ENCODE peak calls at places on chromosomes 13 and 19, in four cellular contexts. C is gastrocnemius medialis; J is heart left ventricle; X is effector memory CD4-positive, alpha-beta T cell. Q is an unnamed sample. For H3K36me3 and H3K9me3, the result is how much of the 10 kb centered on the place peaks cover.

GRCh38 chr13:33509642-33510229 is 224.2 kb upstream of the STARD13 start:
- DNase-seq in C (peak), J (peak), X (no peak), Q (no peak)

GRCh38 chr19:38834590-38834989 is 3.0 kb upstream of the ECH1 start:
- DNase-seq in C (no peak), J (no peak), X (no peak), Q (no peak)

GRCh38 chr13:107339209-107339608 is 771.3 kb upstream of the ARGLU1 start:
- DNase-seq in C (no peak), J (no peak), X (no peak), Q (no peak)

GRCh38 chr13:42312817-42313431 is 41.0 kb downstream of the AKAP11 start:
- DNase-seq in C (no peak), J (no peak), X (no peak), Q (no peak)

GRCh38 chr19:20051841-20052768 is 12.8 kb upstream of the ZNF682 start:
- DNase-seq in C (peak), J (peak), X (peak), Q (peak)

GRCh38 chr13:77583551-77583950 is 48.0 kb downstream of the SCEL start:
- DNase-seq in C (no peak), J (no peak), X (no peak), Q (no peak)

GRCh38 chr19:28960986-28961705 is 251.8 kb downstream of the UQCRFS1 start:
- DNase-seq in C (no peak), J (no peak), X (no peak), Q (no peak)

GRCh38 chr19:45294291-45295029 is 28.2 kb downstream of the CKM start:
- DNase-seq in C (no peak), J (peak), X (no peak), Q (no peak)

GRCh38 chr19:51108805-51109146 is 567 bp upstream of the CTU1 start:
- DNase-seq in C (no peak), J (no peak), X (no peak), Q (no peak)

GRCh38 chr19:33639034-33639681 is 17.4 kb downstream of the CHST8 start:
- DNase-seq in C (no peak), J (no peak), X (no peak), Q (no peak)

GRCh38 chr19:7595466-7596133 is at the start of gene CAMSAP3:
- DNase-seq in C (no peak), J (no peak), X (no peak), Q (peak)

GRCh38 chr13:105611424-105611823 is 924.0 kb downstream of the EFNB2 start:
- DNase-seq in C (no peak), J (no peak), X (no peak), Q (no peak)

GRCh38 chr19:15836345-15836594 is 20.8 kb upstream of the OR10H1 start:
- DNase-seq in C (no peak), J (no peak), X (no peak), Q (peak)

GRCh38 chr13:42048625-42049453 is at the start of gene DGKH:
- DNase-seq in C (peak), J (peak), X (peak), Q (peak)

GRCh38 chr13:110946171-110946570 is 31.3 kb upstream of the ANKRD10 start:
- DNase-seq in C (no peak), J (no peak), X (no peak), Q (no peak)

GRCh38 chr13:57629821-57630235 is 1.7 kb upstream of the PCDH17 start:
- DNase-seq in C (no peak), J (peak), X (peak), Q (peak)

GRCh38 chr19:18100710-18101109 is 3.1 kb downstream of the MAST3 start:
- DNase-seq in C (no peak), J (no peak), X (no peak), Q (no peak)

GRCh38 chr13:79901336-79901735 is 420.4 kb downstream of the NDFIP2 start:
- DNase-seq in C (no peak), J (no peak), X (no peak), Q (no peak)

GRCh38 chr19:49869009-49869483 is 1.7 kb upstream of the PNKP start:
- DNase-seq in C (no peak), J (no peak), X (no peak), Q (no peak)

GRCh38 chr13:33207616-33207964 is 78.0 kb downstream of the STARD13 start:
- DNase-seq in C (no peak), J (no peak), X (no peak), Q (no peak)

GRCh38 chr13:26425439-26426358 is 131.8 kb upstream of the WASF3 start:
- DNase-seq in C (no peak), J (no peak), X (no peak), Q (no peak)

GRCh38 chr13:49897713-49898112 is 38.4 kb downstream of the SPRYD7 start:
- DNase-seq in C (no peak), J (no peak), X (no peak), Q (no peak)

GRCh38 chr19:57757941-57758340 is 11.3 kb downstream of the ZNF776 start:
- DNase-seq in C (no peak), J (no peak), X (no peak), Q (no peak)
- H3K36me3 ChIP-seq in C (under half), J (half or more), X (under half), Q (under half)

GRCh38 chr19:3265432-3265831 is 41.0 kb downstream of the CELF5 start:
- DNase-seq in C (no peak), J (no peak), X (no peak), Q (no peak)
- H3K9me3 ChIP-seq in C (under half), J (under half), X (under half), Q (under half)

GRCh38 chr13:99981115-99982020 is at the start of gene ZIC2:
- DNase-seq in C (no peak), J (no peak), X (no peak), Q (no peak)

GRCh38 chr13:99980201-99981114 is 1.1 kb upstream of the ZIC2 start:
- DNase-seq in C (peak), J (peak), X (no peak), Q (peak)

GRCh38 chr13:99982741-99983400 is 1.3 kb downstream of the ZIC2 start:
- DNase-seq in C (no peak), J (no peak), X (no peak), Q (no peak)

GRCh38 chr13:99983401-99984133 is 2.0 kb downstream of the ZIC2 start:
- DNase-seq in C (no peak), J (no peak), X (no peak), Q (no peak)

GRCh38 chr13:99982021-99982740 is 597 bp downstream of the ZIC2 start:
- DNase-seq in C (no peak), J (no peak), X (no peak), Q (no peak)
- H3K4me3 ChIP-seq in C (peak), J (peak), X (peak), Q (no peak)

GRCh38 chr19:11034449-11035213 is 54.6 kb upstream of the LDLR start:
- DNase-seq in C (no peak), J (no peak), X (no peak), Q (no peak)
- H3K36me3 ChIP-seq in C (under half), J (half or more), X (half or more), Q (half or more)

DNA sequence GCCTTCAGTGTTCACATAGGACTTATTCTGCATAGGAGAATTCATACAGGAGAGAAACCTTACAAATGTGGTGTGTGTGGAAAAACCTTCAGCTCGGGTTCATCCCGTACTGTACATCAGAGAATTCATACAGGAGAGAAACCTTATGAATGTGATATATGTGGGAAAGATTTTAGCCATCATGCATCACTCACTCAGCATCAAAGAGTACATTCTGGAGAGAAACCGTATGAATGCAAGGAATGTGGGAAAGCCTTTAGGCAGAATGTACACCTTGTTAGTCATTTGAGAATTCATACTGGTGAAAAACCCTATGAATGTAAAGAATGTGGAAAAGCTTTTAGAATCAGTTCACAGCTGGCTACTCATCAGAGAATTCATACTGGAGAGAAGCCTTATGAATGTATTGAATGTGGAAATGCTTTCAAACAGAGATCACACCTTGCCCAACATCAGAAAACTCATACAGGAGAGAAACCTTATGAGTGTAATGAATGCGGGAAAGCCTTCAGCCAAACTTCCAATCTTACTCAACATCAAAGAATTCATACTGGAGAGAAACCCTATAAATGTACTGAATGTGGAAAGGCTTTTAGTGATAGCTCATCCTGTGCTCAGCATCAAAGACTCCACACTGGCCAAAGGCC is 13.4 kb upstream of the ZFP28 start:
- DNase-seq in C (no peak), J (no peak), X (no peak), Q (no peak)
- H3K9me3 ChIP-seq in C (half or more), J (half or more), X (half or more), Q (half or more)

DNA sequence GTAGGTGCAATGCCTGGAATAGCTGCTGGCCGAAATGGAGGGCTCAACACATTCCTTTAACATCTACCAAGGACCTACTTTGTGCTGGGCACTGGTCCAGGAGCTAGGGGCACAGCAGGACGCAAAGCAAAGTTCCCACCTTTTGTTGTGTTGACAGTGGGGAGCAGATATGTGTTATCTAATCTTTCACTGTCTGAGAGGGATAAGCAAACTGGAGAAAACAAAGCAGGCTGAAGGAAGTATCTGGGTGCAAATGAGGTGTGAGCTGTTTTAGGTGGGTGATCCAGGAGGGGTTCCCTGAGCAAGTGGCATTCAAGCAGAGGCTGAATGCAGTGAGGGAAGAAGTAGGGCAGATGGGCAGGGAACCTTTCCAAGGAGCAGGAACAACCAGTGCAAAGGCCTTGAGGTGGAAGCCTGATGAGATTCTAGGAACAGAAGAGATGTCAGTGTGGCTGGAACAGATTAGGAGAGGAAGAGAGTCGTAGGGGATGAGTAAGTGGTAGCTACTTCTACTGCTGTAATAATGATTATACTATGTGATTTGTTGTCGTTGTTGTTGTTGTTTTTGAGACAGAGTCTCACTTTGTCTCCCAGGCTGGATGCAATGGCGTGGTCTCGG is 2.2 kb upstream of the PLAUR start:
- DNase-seq in C (no peak), J (no peak), X (no peak), Q (no peak)
- H3K4me3 ChIP-seq in C (no peak), J (no peak), X (no peak), Q (no peak)

DNA sequence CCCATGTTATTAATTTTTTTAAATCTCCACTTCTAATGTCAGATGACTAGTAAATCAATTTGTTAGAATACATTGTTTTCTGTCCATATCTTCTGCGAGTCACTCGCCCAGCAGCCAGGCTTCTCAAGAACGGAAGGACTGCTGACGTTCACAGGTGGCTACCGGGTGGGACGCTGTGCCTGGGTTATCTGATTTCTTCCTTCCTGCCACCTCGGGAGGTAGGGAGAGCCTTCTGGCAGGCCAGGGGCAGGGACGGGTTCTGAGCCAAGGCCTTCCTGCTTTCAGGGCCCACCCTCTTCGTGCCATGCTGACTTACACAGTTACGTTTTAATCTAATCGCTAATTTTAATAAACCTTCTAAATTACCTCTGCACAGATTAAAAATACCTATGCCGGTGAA is 7.9 kb upstream of the C1QTNF9 start:
- DNase-seq in C (no peak), J (no peak), X (no peak), Q (no peak)
- H3K36me3 ChIP-seq in C (under half), J (half or more), X (half or more), Q (half or more)

Q was measured in CD4-positive, CD25-positive, alpha-beta regulatory T cell.